ENCODE peak calls at places on chromosomes 6 and 20, in five cellular contexts. One of them, this sample, is unnamed.

GRCh38 chr6:89954721-89955148 is 60.5 kb downstream of the GJA10 start:
- DNase-seq in iris pigment epithelial cell: no peak
- DNase-seq in CD8-positive, alpha-beta T cell: no peak
- DNase-seq in HCT116: no peak
- DNase-seq in activated CD4-positive, CD25-positive, alpha-beta regulatory T cell: no peak
- DNase-seq in this sample: no peak

GRCh38 chr6:68575765-68576439 is 59.2 kb upstream of the ADGRB3 start:
- DNase-seq in iris pigment epithelial cell: peak
- DNase-seq in CD8-positive, alpha-beta T cell: no peak
- DNase-seq in HCT116: no peak
- DNase-seq in activated CD4-positive, CD25-positive, alpha-beta regulatory T cell: no peak
- DNase-seq in this sample: no peak

GRCh38 chr20:32355417-32355841 is 2.7 kb upstream of the ASXL1 start:
- DNase-seq in iris pigment epithelial cell: no peak
- DNase-seq in CD8-positive, alpha-beta T cell: no peak
- DNase-seq in HCT116: no peak
- DNase-seq in activated CD4-positive, CD25-positive, alpha-beta regulatory T cell: no peak
- DNase-seq in this sample: no peak

GRCh38 chr20:4065405-4065841 is 50.1 kb upstream of the RNF24 start:
- DNase-seq in iris pigment epithelial cell: peak
- DNase-seq in CD8-positive, alpha-beta T cell: no peak
- DNase-seq in HCT116: no peak
- DNase-seq in activated CD4-positive, CD25-positive, alpha-beta regulatory T cell: no peak
- DNase-seq in this sample: no peak

GRCh38 chr6:20416567-20417345 is 15.1 kb downstream of the E2F3 start:
- DNase-seq in iris pigment epithelial cell: peak
- DNase-seq in CD8-positive, alpha-beta T cell: no peak
- DNase-seq in HCT116: no peak
- DNase-seq in activated CD4-positive, CD25-positive, alpha-beta regulatory T cell: no peak
- DNase-seq in this sample: no peak

GRCh38 chr20:10619427-10619826 is 54.4 kb downstream of the JAG1 start:
- DNase-seq in iris pigment epithelial cell: peak
- DNase-seq in CD8-positive, alpha-beta T cell: no peak
- DNase-seq in HCT116: peak
- DNase-seq in activated CD4-positive, CD25-positive, alpha-beta regulatory T cell: no peak
- DNase-seq in this sample: no peak

GRCh38 chr20:199996-200395 is 10.5 kb upstream of the DEFB128 start:
- DNase-seq in iris pigment epithelial cell: no peak
- DNase-seq in CD8-positive, alpha-beta T cell: no peak
- DNase-seq in HCT116: no peak
- DNase-seq in activated CD4-positive, CD25-positive, alpha-beta regulatory T cell: no peak
- DNase-seq in this sample: no peak

GRCh38 chr6:10565913-10566312 is 44.8 kb downstream of the GCNT2 start:
- DNase-seq in iris pigment epithelial cell: no peak
- DNase-seq in CD8-positive, alpha-beta T cell: no peak
- DNase-seq in HCT116: no peak
- DNase-seq in activated CD4-positive, CD25-positive, alpha-beta regulatory T cell: no peak
- DNase-seq in this sample: no peak

GRCh38 chr6:87333591-87334181 is 4.6 kb upstream of the GJB7 start:
- DNase-seq in iris pigment epithelial cell: peak
- DNase-seq in CD8-positive, alpha-beta T cell: no peak
- DNase-seq in HCT116: no peak
- DNase-seq in activated CD4-positive, CD25-positive, alpha-beta regulatory T cell: no peak
- DNase-seq in this sample: no peak

GRCh38 chr20:33442136-33443005 is 1.2 kb downstream of the SNTA1 start:
- DNase-seq in iris pigment epithelial cell: no peak
- DNase-seq in CD8-positive, alpha-beta T cell: no peak
- DNase-seq in HCT116: no peak
- DNase-seq in activated CD4-positive, CD25-positive, alpha-beta regulatory T cell: no peak
- DNase-seq in this sample: no peak

GRCh38 chr6:162377735-162378134 is 349.8 kb downstream of the PRKN start:
- DNase-seq in iris pigment epithelial cell: peak
- DNase-seq in CD8-positive, alpha-beta T cell: no peak
- DNase-seq in HCT116: no peak
- DNase-seq in activated CD4-positive, CD25-positive, alpha-beta regulatory T cell: no peak
- DNase-seq in this sample: no peak

GRCh38 chr6:92577077-92577719 is 842.2 kb downstream of the EPHA7 start:
- DNase-seq in iris pigment epithelial cell: peak
- DNase-seq in CD8-positive, alpha-beta T cell: no peak
- DNase-seq in HCT116: no peak
- DNase-seq in activated CD4-positive, CD25-positive, alpha-beta regulatory T cell: no peak
- DNase-seq in this sample: no peak

GRCh38 chr20:381581-382290 is 1.2 kb downstream of the TRIB3 start:
- DNase-seq in iris pigment epithelial cell: peak
- DNase-seq in CD8-positive, alpha-beta T cell: peak
- DNase-seq in HCT116: peak
- DNase-seq in activated CD4-positive, CD25-positive, alpha-beta regulatory T cell: peak
- DNase-seq in this sample: peak

GRCh38 chr6:73513496-73513854 is 7.4 kb downstream of the EEF1A1 start:
- DNase-seq in iris pigment epithelial cell: peak
- DNase-seq in CD8-positive, alpha-beta T cell: no peak
- DNase-seq in HCT116: no peak
- DNase-seq in activated CD4-positive, CD25-positive, alpha-beta regulatory T cell: no peak
- DNase-seq in this sample: no peak

GRCh38 chr6:1821188-1822183 is 211.8 kb downstream of the FOXC1 start:
- DNase-seq in iris pigment epithelial cell: peak
- DNase-seq in CD8-positive, alpha-beta T cell: no peak
- DNase-seq in HCT116: no peak
- DNase-seq in activated CD4-positive, CD25-positive, alpha-beta regulatory T cell: no peak
- DNase-seq in this sample: no peak

GRCh38 chr6:149026530-149026942 is 279.7 kb downstream of the UST start:
- DNase-seq in iris pigment epithelial cell: peak
- DNase-seq in CD8-positive, alpha-beta T cell: no peak
- DNase-seq in HCT116: peak
- DNase-seq in activated CD4-positive, CD25-positive, alpha-beta regulatory T cell: no peak
- DNase-seq in this sample: no peak

This sample was measured in activated T-helper 2 cell treated with anti-CD3 and anti-CD28 coated beads, Interferon-gamma antibody, Interleukin-2, Interleukin-4, amounts not matched to agents 10 μg/mL and 5 μg/mL and 100 μg/mL, durations not matched to agents 14 hours and 24 hours and 36 hours.